ENCODE peak calls at places on chromosomes 7 and 10, in seven cellular contexts. One of them, this sample, is unnamed.

GRCh38 chr10:78448470-78448869 is 414.8 kb downstream of the RPS24 start:
- DNase-seq in substantia nigra: no peak
- DNase-seq in GM12891: no peak
- DNase-seq in astrocyte of the spinal cord: no peak
- DNase-seq in activated T-cell treated with anti-CD3 and anti-CD28 coated beads, Interleukin-2, amount 50 U/mL, for 72 hours: no peak
- DNase-seq in HFFc6: no peak
- DNase-seq in BJ: no peak
- DNase-seq in this sample: no peak

GRCh38 chr7:110407242-110407641 is 683.7 kb upstream of the LRRN3 start:
- DNase-seq in substantia nigra: no peak
- DNase-seq in GM12891: no peak
- DNase-seq in astrocyte of the spinal cord: no peak
- DNase-seq in activated T-cell treated with anti-CD3 and anti-CD28 coated beads, Interleukin-2, amount 50 U/mL, for 72 hours: no peak
- DNase-seq in HFFc6: no peak
- DNase-seq in BJ: no peak
- DNase-seq in this sample: no peak

GRCh38 chr7:84999450-84999849 is 187.4 kb downstream of the SEMA3D start:
- DNase-seq in substantia nigra: no peak
- DNase-seq in GM12891: no peak
- DNase-seq in astrocyte of the spinal cord: no peak
- DNase-seq in activated T-cell treated with anti-CD3 and anti-CD28 coated beads, Interleukin-2, amount 50 U/mL, for 72 hours: no peak
- DNase-seq in HFFc6: no peak
- DNase-seq in BJ: no peak
- DNase-seq in this sample: no peak

GRCh38 chr10:106577266-106577665 is 587.2 kb downstream of the SORCS1 start:
- DNase-seq in substantia nigra: no peak
- DNase-seq in GM12891: no peak
- DNase-seq in astrocyte of the spinal cord: peak
- DNase-seq in activated T-cell treated with anti-CD3 and anti-CD28 coated beads, Interleukin-2, amount 50 U/mL, for 72 hours: no peak
- DNase-seq in HFFc6: no peak
- DNase-seq in BJ: no peak
- DNase-seq in this sample: no peak

GRCh38 chr10:86708783-86709778 is 40.8 kb downstream of the LDB3 start:
- DNase-seq in substantia nigra: no peak
- DNase-seq in GM12891: no peak
- DNase-seq in astrocyte of the spinal cord: no peak
- DNase-seq in activated T-cell treated with anti-CD3 and anti-CD28 coated beads, Interleukin-2, amount 50 U/mL, for 72 hours: no peak
- DNase-seq in HFFc6: no peak
- DNase-seq in BJ: no peak
- DNase-seq in this sample: no peak

GRCh38 chr7:135853499-135853898 is 104.9 kb upstream of the FAM180A start:
- DNase-seq in substantia nigra: no peak
- DNase-seq in GM12891: no peak
- DNase-seq in astrocyte of the spinal cord: peak
- DNase-seq in activated T-cell treated with anti-CD3 and anti-CD28 coated beads, Interleukin-2, amount 50 U/mL, for 72 hours: no peak
- DNase-seq in HFFc6: peak
- DNase-seq in BJ: peak
- DNase-seq in this sample: no peak

GRCh38 chr10:93254180-93254847 is 180.6 kb downstream of the CYP26A1 start:
- DNase-seq in substantia nigra: no peak
- DNase-seq in GM12891: no peak
- DNase-seq in astrocyte of the spinal cord: no peak
- DNase-seq in activated T-cell treated with anti-CD3 and anti-CD28 coated beads, Interleukin-2, amount 50 U/mL, for 72 hours: no peak
- DNase-seq in HFFc6: no peak
- DNase-seq in BJ: no peak
- DNase-seq in this sample: no peak

GRCh38 chr7:70183278-70183677 is 585.0 kb downstream of the AUTS2 start:
- DNase-seq in substantia nigra: no peak
- DNase-seq in GM12891: no peak
- DNase-seq in astrocyte of the spinal cord: peak
- DNase-seq in activated T-cell treated with anti-CD3 and anti-CD28 coated beads, Interleukin-2, amount 50 U/mL, for 72 hours: no peak
- DNase-seq in HFFc6: no peak
- DNase-seq in BJ: no peak
- DNase-seq in this sample: no peak

GRCh38 chr7:8125680-8126444 is 136.1 kb downstream of the ICA1 start:
- DNase-seq in substantia nigra: no peak
- DNase-seq in GM12891: peak
- DNase-seq in astrocyte of the spinal cord: no peak
- DNase-seq in activated T-cell treated with anti-CD3 and anti-CD28 coated beads, Interleukin-2, amount 50 U/mL, for 72 hours: peak
- DNase-seq in HFFc6: no peak
- DNase-seq in BJ: no peak
- DNase-seq in this sample: no peak

GRCh38 chr10:69213601-69214311 is 6.4 kb upstream of the HKDC1 start:
- DNase-seq in substantia nigra: no peak
- DNase-seq in GM12891: no peak
- DNase-seq in astrocyte of the spinal cord: no peak
- DNase-seq in activated T-cell treated with anti-CD3 and anti-CD28 coated beads, Interleukin-2, amount 50 U/mL, for 72 hours: no peak
- DNase-seq in HFFc6: no peak
- DNase-seq in BJ: no peak
- DNase-seq in this sample: no peak

GRCh38 chr7:91083855-91084644 is 180.2 kb upstream of the FZD1 start:
- DNase-seq in substantia nigra: peak
- DNase-seq in GM12891: no peak
- DNase-seq in astrocyte of the spinal cord: no peak
- DNase-seq in activated T-cell treated with anti-CD3 and anti-CD28 coated beads, Interleukin-2, amount 50 U/mL, for 72 hours: peak
- DNase-seq in HFFc6: no peak
- DNase-seq in BJ: no peak
- DNase-seq in this sample: no peak

GRCh38 chr10:61302124-61302523 is 151.1 kb downstream of the TMEM26 start:
- DNase-seq in substantia nigra: no peak
- DNase-seq in GM12891: no peak
- DNase-seq in astrocyte of the spinal cord: no peak
- DNase-seq in activated T-cell treated with anti-CD3 and anti-CD28 coated beads, Interleukin-2, amount 50 U/mL, for 72 hours: no peak
- DNase-seq in HFFc6: no peak
- DNase-seq in BJ: no peak
- DNase-seq in this sample: no peak

GRCh38 chr10:30384791-30385201 is 35.7 kb upstream of the MTPAP start:
- DNase-seq in substantia nigra: no peak
- DNase-seq in GM12891: no peak
- DNase-seq in astrocyte of the spinal cord: peak
- DNase-seq in activated T-cell treated with anti-CD3 and anti-CD28 coated beads, Interleukin-2, amount 50 U/mL, for 72 hours: no peak
- DNase-seq in HFFc6: peak
- DNase-seq in BJ: no peak
- DNase-seq in this sample: no peak

GRCh38 chr7:31122649-31123058 is 70.5 kb downstream of the ADCYAP1R1 start:
- DNase-seq in substantia nigra: peak
- DNase-seq in GM12891: no peak
- DNase-seq in astrocyte of the spinal cord: peak
- DNase-seq in activated T-cell treated with anti-CD3 and anti-CD28 coated beads, Interleukin-2, amount 50 U/mL, for 72 hours: peak
- DNase-seq in HFFc6: peak
- DNase-seq in BJ: peak
- DNase-seq in this sample: peak

GRCh38 chr7:84339306-84339705 is 144.7 kb upstream of the SEMA3A start:
- DNase-seq in substantia nigra: no peak
- DNase-seq in GM12891: no peak
- DNase-seq in astrocyte of the spinal cord: peak
- DNase-seq in activated T-cell treated with anti-CD3 and anti-CD28 coated beads, Interleukin-2, amount 50 U/mL, for 72 hours: no peak
- DNase-seq in HFFc6: no peak
- DNase-seq in BJ: no peak
- DNase-seq in this sample: no peak